ENCODE peak calls at places on chromosomes 11 and 22, in four cellular contexts. C is heart left ventricle, N is trophoblast cell, H is AG10803. D is an unnamed sample.

GRCh38 chr11:6621711-6622211 is 2.5 kb upstream of the TPP1 start:
- DNase-seq in C (no peak), N (no peak), H (no peak), D (no peak)

GRCh38 chr22:31248138-31248745 is 36.1 kb downstream of the LIMK2 start:
- DNase-seq in C (peak; percentile 80), N (peak; percentile 93), H (peak; percentile 89), D (peak; percentile 80)

GRCh38 chr11:38332046-38332445 is 1734.0 kb upstream of the RAG2 start:
- DNase-seq in C (no peak), N (no peak), H (no peak), D (no peak)

GRCh38 chr11:30422389-30422788 is 99.5 kb downstream of the ARL14EP start:
- DNase-seq in C (no peak), N (no peak), H (no peak), D (no peak)

GRCh38 chr11:57614234-57614772 is 16.8 kb downstream of the SERPING1 start:
- DNase-seq in C (no peak), N (peak; percentile 77), H (no peak), D (no peak)

GRCh38 chr11:61962213-61963015 is 5.0 kb downstream of the FTH1 start:
- DNase-seq in C (no peak), N (peak; percentile 47), H (peak; percentile 56), D (no peak)

GRCh38 chr11:64990222-64990918 is 6.4 kb downstream of the BATF2 start:
- DNase-seq in C (peak; percentile 73), N (no peak), H (no peak), D (no peak)

GRCh38 chr22:39574779-39575551 is 4.4 kb downstream of the CACNA1I start:
- DNase-seq in C (no peak), N (peak; percentile 58), H (peak; percentile 63), D (peak; percentile 84)

GRCh38 chr11:44531636-44532035 is 33.8 kb upstream of the CD82 start:
- DNase-seq in C (no peak), N (no peak), H (no peak), D (no peak)

GRCh38 chr11:86663741-86664140 is 8.7 kb downstream of the ME3 start:
- DNase-seq in C (no peak), N (no peak), H (no peak), D (no peak)

GRCh38 chr11:122365545-122366380 is 249.7 kb upstream of the BLID start:
- DNase-seq in C (no peak), N (no peak), H (peak; percentile 48), D (no peak)

GRCh38 chr22:45553333-45554039 is 50.8 kb downstream of the FBLN1 start:
- DNase-seq in C (peak; percentile 74), N (peak; percentile 87), H (peak; percentile 82), D (peak; percentile 67)

GRCh38 chr11:12719221-12719620 is 45.0 kb downstream of the TEAD1 start:
- DNase-seq in C (no peak), N (no peak), H (peak; percentile 50), D (no peak)

GRCh38 chr22:42172385-42173172 is 42.0 kb upstream of the CYP2D6 start:
- DNase-seq in C (no peak), N (peak; percentile 55), H (no peak), D (no peak)

GRCh38 chr11:41851743-41852142 is 392.3 kb upstream of the LRRC4C start:
- DNase-seq in C (no peak), N (no peak), H (no peak), D (no peak)

GRCh38 chr11:25038131-25038530 is 541.3 kb downstream of the LUZP2 start:
- DNase-seq in C (no peak), N (peak; percentile 56), H (no peak), D (no peak)

GRCh38 chr11:126938718-126939117 is 61.9 kb downstream of the KIRREL3 start:
- DNase-seq in C (no peak), N (no peak), H (no peak), D (no peak)

GRCh38 chr11:3609416-3610265 is 32.2 kb downstream of the ART5 start:
- DNase-seq in C (no peak), N (peak; percentile 95), H (peak; percentile 22), D (peak; percentile 12)

GRCh38 chr11:101129203-101129943 is at the start of gene PGR:
- DNase-seq in C (peak; percentile 55), N (peak; percentile 22), H (no peak), D (no peak)

GRCh38 chr11:3200388-3201111 is 18.1 kb downstream of the MRGPRG start:
- DNase-seq in C (no peak), N (no peak), H (no peak), D (no peak)

GRCh38 chr11:46896719-46897406 is 21.5 kb downstream of the LRP4 start:
- DNase-seq in C (no peak), N (peak; percentile 79), H (peak; percentile 39), D (no peak)

GRCh38 chr22:37822079-37822833 is 926 bp upstream of the GALR3 start:
- DNase-seq in C (no peak), N (no peak), H (no peak), D (no peak)

GRCh38 chr11:77027275-77027674 is 6.9 kb upstream of the B3GNT6 start:
- DNase-seq in C (no peak), N (no peak), H (peak; percentile 75), D (peak; percentile 67)

GRCh38 chr22:44210721-44211120 is 30.0 kb downstream of the PARVG start:
- DNase-seq in C (no peak), N (no peak), H (peak; percentile 88), D (no peak)

GRCh38 chr11:20672575-20672974 is 3.2 kb downstream of the NELL1 start:
- DNase-seq in C (no peak), N (peak; percentile 38), H (no peak), D (no peak)

GRCh38 chr11:82975882-82976281 is 74.3 kb downstream of the DDIAS start:
- DNase-seq in C (no peak), N (no peak), H (no peak), D (no peak)

GRCh38 chr11:3837793-3838192 is 3.0 kb downstream of the RHOG start:
- DNase-seq in C (peak; percentile 56), N (peak; percentile 19), H (peak; percentile 46), D (no peak)

GRCh38 chr11:47161134-47161854 is 15.4 kb downstream of the ARFGAP2 start:
- DNase-seq in C (peak; percentile 46), N (peak; percentile 78), H (peak; percentile 71), D (peak; percentile 51)

GRCh38 chr11:124454552-124454951 is 9.1 kb upstream of the OR8B8 start:
- DNase-seq in C (no peak), N (no peak), H (no peak), D (no peak)

GRCh38 chr22:48506506-48507145 is 1321.0 kb downstream of the BRD1 start:
- DNase-seq in C (no peak), N (no peak), H (no peak), D (no peak)
- H3K4me3 ChIP-seq in C (no peak overlapping the region), N (no peak overlapping the region), H (no peak overlapping the region), D (no peak overlapping the region)

DNA sequence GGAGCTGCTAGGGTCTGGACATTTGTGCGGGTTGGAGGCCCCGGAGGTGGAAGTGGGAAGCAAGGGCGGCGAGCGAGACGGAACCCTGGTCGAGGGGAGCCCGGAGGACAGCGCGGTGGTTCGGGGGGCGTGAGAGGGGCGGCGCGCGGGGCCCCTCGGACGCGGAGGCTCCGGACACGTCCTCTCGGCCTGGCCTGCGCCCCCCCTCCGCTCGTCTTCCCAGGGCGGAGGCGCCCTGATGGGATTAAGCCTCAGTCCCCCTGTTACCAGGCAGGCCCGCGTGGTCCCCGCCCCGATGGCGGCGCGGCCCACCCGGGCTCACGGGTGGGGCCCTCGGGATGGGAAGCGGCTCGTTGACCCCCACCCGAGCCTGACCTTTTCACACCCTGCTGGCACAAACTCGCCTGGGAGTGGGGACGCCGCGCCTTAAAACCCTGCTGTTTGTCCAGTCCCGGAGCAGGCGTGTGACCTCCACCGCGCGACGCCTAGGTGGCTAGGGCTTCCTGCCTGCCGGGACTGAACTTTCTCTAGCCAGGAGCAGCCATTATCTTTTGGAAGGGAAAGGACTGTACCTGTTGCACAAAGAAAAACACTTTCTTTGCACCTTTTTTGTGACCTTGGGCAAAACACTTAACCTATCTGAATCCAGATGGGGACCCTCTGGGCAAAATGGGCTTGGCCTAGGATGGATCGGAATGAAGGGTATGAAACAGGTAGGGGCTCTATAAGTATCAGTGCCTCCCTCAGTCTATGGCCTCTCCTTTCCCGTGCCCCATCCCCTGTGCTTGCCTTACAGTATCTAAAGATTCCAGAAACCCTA is 988 bp downstream of the KIAA1671 start:
- DNase-seq in C (peak; percentile 60), N (peak; percentile 45), H (no peak), D (no peak)
- H3K4me3 ChIP-seq in C (peak overlapping the region; percentile 71), N (peak overlapping the region; percentile 80), H (peak overlapping the region; percentile 72), D (peak overlapping the region; percentile 91)

GRCh38 chr22:47293368-47294221 is 531.1 kb downstream of the TBC1D22A start:
- DNase-seq in C (no peak), N (no peak), H (no peak), D (no peak)
- H3K4me3 ChIP-seq in C (no peak overlapping the region), N (no peak overlapping the region), H (no peak overlapping the region), D (no peak overlapping the region)

GRCh38 chr11:553949-554398 is 6.6 kb downstream of the LMNTD2 start:
- DNase-seq in C (no peak), N (no peak), H (no peak), D (no peak)

GRCh38 chr11:555500-556174 is 4.9 kb downstream of the LMNTD2 start:
- DNase-seq in C (no peak), N (no peak), H (no peak), D (no peak)

GRCh38 chr11:554824-555499 is 5.6 kb downstream of the LMNTD2 start:
- DNase-seq in C (peak; percentile 55), N (peak; percentile 83), H (no peak), D (no peak)

GRCh38 chr11:553083-553948 is 7.2 kb downstream of the LMNTD2 start:
- DNase-seq in C (no peak), N (no peak), H (no peak), D (no peak)

GRCh38 chr11:554428-554823 is 6.1 kb downstream of the LMNTD2 start:
- DNase-seq in C (no peak), N (no peak), H (no peak), D (no peak)
- H3K4me3 ChIP-seq in C (peak overlapping the region; percentile 35), N (no peak overlapping the region), H (no peak overlapping the region), D (no peak overlapping the region)

GRCh38 chr11:16924826-16925494 is 89.3 kb downstream of the PLEKHA7 start:
- DNase-seq in C (peak; percentile 31), N (peak; percentile 97), H (peak; percentile 7), D (peak; percentile 87)
- H3K4me3 ChIP-seq in C (peak overlapping the region; percentile 65), N (peak overlapping the region; percentile 76), H (no peak overlapping the region), D (peak overlapping the region; percentile 61)

GRCh38 chr11:128890216-128890542 is 977 bp upstream of the KCNJ5 start:
- DNase-seq in C (no peak), N (no peak), H (no peak), D (no peak)
- H3K4me3 ChIP-seq in C (peak overlapping the region; percentile 55), N (no peak overlapping the region), H (peak overlapping the region; percentile 53), D (peak overlapping the region; percentile 39)

DNA sequence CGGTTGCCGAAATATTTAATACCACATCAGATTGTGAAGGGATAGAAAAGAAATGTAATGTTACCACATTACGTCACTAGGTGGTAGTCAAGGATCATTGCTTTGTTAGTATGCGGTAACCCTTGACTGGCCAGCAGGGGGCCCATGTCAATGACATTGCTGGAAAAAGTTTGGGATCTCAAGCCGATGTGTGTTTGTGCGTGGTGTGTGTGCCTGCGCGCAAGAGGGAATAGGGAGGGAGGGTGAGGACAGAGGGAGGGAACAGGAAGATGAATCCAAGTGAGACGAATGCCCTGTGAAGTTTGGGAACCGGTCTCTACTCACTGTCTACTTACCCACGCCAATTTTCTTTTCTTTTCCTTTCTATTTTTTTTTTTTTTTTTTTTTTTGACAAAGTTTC is 10.7 kb upstream of the MRGPRX2 start:
- DNase-seq in C (peak; percentile 61), N (peak; percentile 93), H (peak; percentile 86), D (peak; percentile 77)
- H3K4me3 ChIP-seq in C (no peak overlapping the region), N (no peak overlapping the region), H (peak overlapping the region; percentile 40), D (peak overlapping the region; percentile 39)